ENCODE peak calls at places on chromosomes 7 and 10, in four cellular contexts. S is HL-60, U is K562, H is GM12878. W is an unnamed sample.

GRCh38 chr10:15116225-15116624 is 19.1 kb downstream of the RPP38 start:
- DNase-seq in S (no peak), U (no peak), H (no peak), W (no peak)

GRCh38 chr10:68330852-68331454 is 911 bp upstream of the HNRNPH3 start:
- DNase-seq in S (peak; percentile 6), U (no peak), H (no peak), W (no peak)

GRCh38 chr7:94374231-94374630 is 20.5 kb upstream of the COL1A2 start:
- DNase-seq in S (no peak), U (no peak), H (no peak), W (no peak)

GRCh38 chr7:149789101-149789500 is 15.7 kb upstream of the ZNF467 start:
- DNase-seq in S (no peak), U (no peak), H (no peak), W (no peak)

GRCh38 chr10:119131512-119132240 is 27.8 kb downstream of the DENND10 start:
- DNase-seq in S (peak; percentile 89), U (no peak), H (peak; percentile 45), W (no peak)

GRCh38 chr7:123571187-123571586 is 13.6 kb upstream of the NDUFA5 start:
- DNase-seq in S (no peak), U (no peak), H (no peak), W (no peak)

GRCh38 chr10:77601488-77601887 is 36.1 kb downstream of the KCNMA1 start:
- DNase-seq in S (no peak), U (no peak), H (no peak), W (no peak)

GRCh38 chr10:118624747-118625146 is 29.3 kb upstream of the PRLHR start:
- DNase-seq in S (no peak), U (no peak), H (no peak), W (no peak)

GRCh38 chr10:126117196-126117595 is 220.8 kb downstream of the FANK1 start:
- DNase-seq in S (no peak), U (no peak), H (no peak), W (no peak)

GRCh38 chr10:110577056-110577455 is 9.6 kb downstream of the SMC3 start:
- DNase-seq in S (no peak), U (no peak), H (no peak), W (no peak)

GRCh38 chr7:126443951-126444350 is 808.8 kb downstream of the GRM8 start:
- DNase-seq in S (no peak), U (no peak), H (no peak), W (no peak)

GRCh38 chr10:3774018-3774813 is 10.8 kb downstream of the KLF6 start:
- DNase-seq in S (no peak), U (no peak), H (no peak), W (no peak)

GRCh38 chr7:136039577-136040345 is 62.6 kb upstream of the MTPN start:
- DNase-seq in S (no peak), U (no peak), H (no peak), W (no peak)

GRCh38 chr10:14131261-14131960 is 199.3 kb downstream of the FRMD4A start:
- DNase-seq in S (no peak), U (peak; percentile 17), H (no peak), W (no peak)

GRCh38 chr7:155352753-155353115 is 55.1 kb downstream of the INSIG1 start:
- DNase-seq in S (no peak), U (no peak), H (no peak), W (no peak)

GRCh38 chr10:17169807-17170206 is 31.7 kb downstream of the TRDMT1 start:
- DNase-seq in S (no peak), U (no peak), H (no peak), W (no peak)

GRCh38 chr10:43123361-43124093 is 14.7 kb upstream of the CSGALNACT2 start:
- DNase-seq in S (no peak), U (no peak), H (no peak), W (no peak)

GRCh38 chr7:54757711-54758110 is 1.3 kb downstream of the SEC61G start:
- DNase-seq in S (no peak), U (no peak), H (no peak), W (no peak)

GRCh38 chr10:58175990-58176910 is 91.4 kb downstream of the IPMK start:
- DNase-seq in S (no peak), U (no peak), H (no peak), W (no peak)

GRCh38 chr10:13416760-13417159 is 68.7 kb upstream of the SEPHS1 start:
- DNase-seq in S (no peak), U (no peak), H (no peak), W (no peak)

GRCh38 chr10:128626397-128627060 is 500.3 kb upstream of the MKI67 start:
- DNase-seq in S (no peak), U (no peak), H (no peak), W (no peak)

GRCh38 chr10:76492026-76492425 is 1060.6 kb downstream of the LRMDA start:
- DNase-seq in S (no peak), U (no peak), H (no peak), W (no peak)

GRCh38 chr10:107814865-107815487 is 650.5 kb upstream of the SORCS1 start:
- DNase-seq in S (peak; percentile 66), U (no peak), H (peak; percentile 20), W (peak; percentile 5)

GRCh38 chr7:51344406-51344805 is 27.8 kb upstream of the COBL start:
- DNase-seq in S (no peak), U (no peak), H (no peak), W (no peak)

GRCh38 chr7:30717181-30717580 is 34.8 kb upstream of the INMT start:
- DNase-seq in S (no peak), U (no peak), H (no peak), W (no peak)

GRCh38 chr7:139358541-139359365 is 941 bp upstream of the LUC7L2 start:
- DNase-seq in S (peak; percentile 44), U (no peak), H (no peak), W (peak; percentile 8)

GRCh38 chr7:117588352-117588794 is 108.5 kb downstream of the CFTR start:
- DNase-seq in S (no peak), U (no peak), H (peak; percentile 37), W (no peak)

GRCh38 chr7:78080241-78080640 is 281.7 kb downstream of the PHTF2 start:
- DNase-seq in S (no peak), U (no peak), H (no peak), W (no peak)

GRCh38 chr10:100874702-100875483 is 37.9 kb upstream of the SLF2 start:
- DNase-seq in S (no peak), U (no peak), H (no peak), W (no peak)

GRCh38 chr10:100873825-100874326 is 38.9 kb upstream of the SLF2 start:
- DNase-seq in S (no peak), U (no peak), H (no peak), W (no peak)

GRCh38 chr10:100869399-100869798 is 43.4 kb upstream of the SLF2 start:
- DNase-seq in S (no peak), U (no peak), H (no peak), W (no peak)

GRCh38 chr10:100873081-100873824 is 39.5 kb upstream of the SLF2 start:
- DNase-seq in S (no peak), U (no peak), H (no peak), W (no peak)

GRCh38 chr10:100872034-100872791 is 40.5 kb upstream of the SLF2 start:
- DNase-seq in S (peak; percentile 68), U (peak; percentile 78), H (no peak), W (peak; percentile 74)
- TF ChIP-seq SPI1 in S (peak; percentile 88), U (peak; percentile 85), H (peak; percentile 72), W (peak; percentile 80)

DNA sequence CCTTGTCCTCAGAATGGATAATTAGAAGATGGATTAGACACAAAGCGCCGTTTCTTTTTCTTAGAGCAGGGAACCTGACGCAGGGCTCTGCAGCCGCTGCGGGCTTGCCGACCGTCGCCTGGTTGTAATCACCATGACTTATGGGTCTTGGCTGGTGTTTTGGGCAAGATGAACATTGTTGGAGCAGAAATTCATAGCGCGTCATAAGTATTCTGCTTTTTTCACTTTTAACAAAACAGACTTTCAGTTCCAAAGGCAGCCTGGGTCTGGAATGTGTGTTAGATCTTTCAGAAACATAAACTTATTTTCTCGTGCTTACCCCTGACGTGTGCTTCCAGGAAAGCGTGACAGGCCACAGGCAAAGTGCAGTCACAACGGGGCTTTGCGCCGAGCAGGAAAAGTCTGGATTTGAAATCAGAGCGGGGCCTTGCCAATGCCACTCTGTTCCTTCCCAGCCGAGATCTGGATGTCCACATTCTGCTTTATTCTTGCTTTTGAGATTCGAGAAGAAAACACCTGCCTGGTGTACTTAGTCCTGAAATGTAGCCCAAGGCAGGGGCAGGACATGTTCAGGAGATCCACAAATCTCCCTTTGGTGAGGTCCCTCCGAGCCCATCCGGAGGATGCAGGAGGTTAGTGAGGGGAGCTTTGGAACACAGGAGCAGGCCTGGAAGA is 49.3 kb upstream of the EBF3 start:
- DNase-seq in S (no peak), U (no peak), H (no peak), W (no peak)
- TF ChIP-seq POLR2AphosphoS5 in S (no peak), U (no peak), H (no peak), W (no peak)

GRCh38 chr7:1286946-1287628 is 54.4 kb downstream of the UNCX start:
- DNase-seq in S (no peak), U (no peak), H (no peak), W (no peak)

GRCh38 chr7:1289681-1290261 is 57.1 kb downstream of the UNCX start:
- DNase-seq in S (no peak), U (no peak), H (no peak), W (no peak)

GRCh38 chr7:1287629-1288225 is 55.1 kb downstream of the UNCX start:
- DNase-seq in S (no peak), U (no peak), H (no peak), W (no peak)

GRCh38 chr7:1288996-1289551 is 56.4 kb downstream of the UNCX start:
- DNase-seq in S (no peak), U (no peak), H (no peak), W (no peak)

GRCh38 chr7:1288390-1288995 is 55.8 kb downstream of the UNCX start:
- DNase-seq in S (no peak), U (no peak), H (no peak), W (no peak)
- TF ChIP-seq SPI1 in S (no peak), U (no peak), H (no peak), W (no peak)

GRCh38 chr10:91603173-91603572 is 29.7 kb downstream of the PPP1R3C start:
- DNase-seq in S (no peak), U (no peak), H (no peak), W (no peak)

GRCh38 chr10:91604936-91605534 is 27.8 kb downstream of the PPP1R3C start:
- DNase-seq in S (no peak), U (no peak), H (no peak), W (no peak)

GRCh38 chr10:91603931-91604331 is 28.9 kb downstream of the PPP1R3C start:
- DNase-seq in S (no peak), U (no peak), H (no peak), W (no peak)

GRCh38 chr10:91605968-91606367 is 26.9 kb downstream of the PPP1R3C start:
- DNase-seq in S (no peak), U (no peak), H (no peak), W (no peak)

DNA sequence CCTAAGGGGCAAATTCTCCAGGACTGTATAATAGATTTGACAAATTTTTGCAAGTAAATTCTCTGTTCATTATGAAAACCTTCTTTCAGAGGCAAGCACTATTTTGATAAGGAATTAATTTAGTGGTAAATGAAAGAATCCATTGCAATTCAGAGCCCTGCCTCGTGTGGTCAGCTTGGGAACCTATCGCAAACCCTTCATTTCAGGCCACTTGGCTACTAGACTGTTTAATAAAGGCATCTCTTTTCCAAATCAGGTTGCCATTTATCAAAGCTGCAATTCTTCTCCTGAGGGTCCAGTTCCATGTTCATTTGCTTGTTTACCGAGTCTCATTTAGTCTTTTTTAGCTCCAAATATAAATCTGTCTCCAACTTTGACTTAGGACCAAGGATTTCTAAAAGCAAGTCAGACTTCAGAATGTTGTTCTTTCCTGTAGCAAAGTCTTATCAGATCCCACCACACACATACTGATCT is 28.4 kb downstream of the PPP1R3C start:
- DNase-seq in S (no peak), U (no peak), H (no peak), W (no peak)
- TF ChIP-seq POLR2AphosphoS5 in S (no peak), U (no peak), H (no peak), W (no peak)

GRCh38 chr10:95469676-95470075 is 91.5 kb downstream of the SORBS1 start:
- DNase-seq in S (no peak), U (no peak), H (no peak), W (no peak)
- TF ChIP-seq SPI1 in S (no peak), U (no peak), H (no peak), W (no peak)

W was measured in GM12891.